ENCODE peak calls at places on chromosomes 1 and 21, in seven cellular contexts. C is H1, V is GM12878, K is HCT116, P is SK-N-SH, B is HepG2, J is K562. Y is an unnamed sample.

GRCh38 chr1:22611530-22611947 is 24.9 kb upstream of the C1QA start:
- DNase-seq in C (peak), P (no peak), K (no peak), J (peak), B (peak), V (no peak), Y (peak)

GRCh38 chr1:5880630-5881405 is 111.4 kb downstream of the NPHP4 start:
- DNase-seq in J (no peak), V (no peak), P (no peak), K (no peak), C (no peak), B (no peak), Y (no peak)

GRCh38 chr1:28971980-28972771 is 57.8 kb downstream of the EPB41 start:
- DNase-seq in P (no peak), V (no peak), K (peak), B (no peak), C (no peak), J (no peak), Y (no peak)

GRCh38 chr1:24949331-24949881 is 19.3 kb upstream of the RUNX3 start:
- DNase-seq in V (no peak), B (peak), J (peak), C (no peak), P (no peak), K (no peak), Y (no peak)

GRCh38 chr1:48947761-48948537 is 171.3 kb upstream of the BEND5 start:
- DNase-seq in K (no peak), J (no peak), B (no peak), V (no peak), P (peak), C (peak), Y (no peak)

GRCh38 chr1:58266242-58266641 is 280.3 kb downstream of the OMA1 start:
- DNase-seq in J (no peak), C (no peak), P (no peak), K (no peak), V (no peak), B (no peak), Y (no peak)

GRCh38 chr1:212179394-212180076 is 105.7 kb upstream of the PPP2R5A start:
- DNase-seq in V (no peak), P (no peak), K (peak), C (no peak), J (peak), B (no peak), Y (no peak)

GRCh38 chr1:85198864-85199263 is 2.0 kb downstream of the SYDE2 start:
- DNase-seq in K (no peak), P (no peak), J (no peak), C (no peak), V (no peak), B (no peak), Y (no peak)

GRCh38 chr1:163980391-163980790 is 578.6 kb upstream of the PBX1 start:
- DNase-seq in P (no peak), J (no peak), K (no peak), B (no peak), C (no peak), V (no peak), Y (no peak)

GRCh38 chr1:224182057-224182865 is 779 bp upstream of the DEGS1 start:
- DNase-seq in B (no peak), K (no peak), C (no peak), P (no peak), V (peak), J (no peak), Y (peak)

GRCh38 chr1:43329995-43330751 is 7.4 kb upstream of the MPL start:
- DNase-seq in V (no peak), J (peak), P (no peak), B (no peak), K (no peak), C (no peak), Y (no peak)

GRCh38 chr21:34186119-34186719 is 112.8 kb downstream of the MRPS6 start:
- DNase-seq in C (no peak), B (no peak), K (no peak), J (peak), P (no peak), V (no peak), Y (no peak)

GRCh38 chr1:19153169-19153568 is 56.9 kb downstream of the UBR4 start:
- DNase-seq in B (no peak), P (no peak), C (no peak), V (no peak), K (no peak), J (no peak), Y (no peak)

GRCh38 chr1:19424651-19425570 is 60.4 kb downstream of the CAPZB start:
- DNase-seq in V (no peak), P (no peak), C (no peak), J (no peak), K (no peak), B (peak), Y (no peak)

GRCh38 chr1:51915958-51916357 is 37.4 kb upstream of the NRDC start:
- DNase-seq in K (no peak), B (no peak), J (no peak), P (no peak), V (no peak), C (no peak), Y (no peak)

GRCh38 chr1:235423214-235423652 is 56.0 kb downstream of the TBCE start:
- DNase-seq in P (no peak), V (peak), J (no peak), K (no peak), C (no peak), B (no peak), Y (no peak)

GRCh38 chr1:94580367-94581115 is 39.0 kb upstream of the F3 start:
- DNase-seq in J (no peak), C (no peak), B (peak), P (no peak), V (no peak), K (no peak), Y (no peak)

GRCh38 chr1:59100975-59101374 is 195.9 kb upstream of the FGGY start:
- DNase-seq in C (no peak), B (peak), V (no peak), P (no peak), J (no peak), K (no peak), Y (peak)

GRCh38 chr1:24707659-24708058 is 37.6 kb upstream of the CLIC4 start:
- DNase-seq in B (no peak), J (no peak), P (no peak), K (peak), V (no peak), C (no peak), Y (no peak)

GRCh38 chr1:28136636-28137613 is 39.6 kb downstream of the PTAFR start:
- DNase-seq in P (no peak), V (no peak), C (no peak), K (no peak), B (no peak), J (no peak), Y (no peak)

GRCh38 chr1:228865613-228866320 is 130.5 kb downstream of the RHOU start:
- DNase-seq in C (no peak), K (no peak), P (peak), V (no peak), B (no peak), J (no peak), Y (no peak)

GRCh38 chr21:44063151-44063912 is 43.9 kb upstream of the PWP2 start:
- DNase-seq in C (no peak), P (no peak), K (no peak), V (no peak), B (no peak), J (no peak), Y (no peak)

GRCh38 chr1:234216116-234216703 is 157.0 kb upstream of the COA6 start:
- DNase-seq in B (no peak), P (no peak), V (peak), J (no peak), K (no peak), C (no peak), Y (no peak)

GRCh38 chr1:246157516-246157915 is 349.6 kb downstream of the SMYD3 start:
- DNase-seq in J (no peak), B (no peak), V (no peak), P (no peak), K (no peak), C (no peak), Y (no peak)

GRCh38 chr1:222711319-222712252 is 705 bp downstream of the AIDA start:
- DNase-seq in J (peak), K (peak), V (no peak), C (peak), P (peak), B (peak), Y (peak)

GRCh38 chr1:41672173-41672572 is 187.7 kb upstream of the EDN2 start:
- DNase-seq in K (peak), P (no peak), J (peak), V (no peak), C (no peak), B (no peak), Y (peak)

GRCh38 chr1:11412166-11412565 is 66.8 kb upstream of the DISP3 start:
- DNase-seq in K (no peak), B (no peak), P (no peak), J (no peak), C (no peak), V (no peak), Y (no peak)

GRCh38 chr1:71031426-71031825 is 16.2 kb downstream of the PTGER3 start:
- DNase-seq in V (no peak), P (no peak), J (no peak), K (no peak), C (no peak), B (no peak), Y (no peak)

GRCh38 chr1:1115136-1115829 is 606 bp downstream of the C1orf159 start:
- DNase-seq in J (no peak), P (no peak), V (no peak), K (no peak), B (no peak), C (no peak), Y (peak)

GRCh38 chr1:1116701-1117468 is 996 bp upstream of the C1orf159 start:
- DNase-seq in B (no peak), V (no peak), K (no peak), P (peak), J (no peak), C (no peak), Y (no peak)

GRCh38 chr1:1112237-1112985 is 3.5 kb downstream of the C1orf159 start:
- DNase-seq in V (no peak), K (no peak), P (no peak), C (no peak), J (no peak), B (no peak), Y (no peak)

GRCh38 chr1:1115830-1116700 is at the start of gene C1orf159:
- DNase-seq in V (peak), C (peak), B (peak), P (peak), K (peak), J (peak), Y (peak)

DNA sequence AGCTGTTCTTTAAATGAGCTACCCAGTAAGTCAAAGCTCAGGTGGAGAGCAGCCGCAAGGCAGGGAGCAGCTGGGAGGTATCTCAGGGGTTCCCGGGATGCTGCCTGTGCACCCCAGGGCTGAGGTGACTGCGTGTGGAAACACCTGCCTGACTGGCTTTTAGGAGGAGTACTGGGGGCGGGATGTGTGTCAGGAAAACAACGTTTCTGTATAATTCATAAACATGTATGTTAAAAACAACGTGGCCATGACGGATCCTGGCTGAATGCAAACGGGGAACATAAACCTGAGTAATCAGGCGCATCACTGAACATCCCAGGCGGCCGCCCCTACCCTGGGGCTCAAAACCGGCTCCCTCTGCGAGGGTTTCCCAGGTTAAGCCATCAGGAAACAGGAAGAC is 1.5 kb downstream of the C1orf159 start:
- DNase-seq in C (no peak), V (no peak), B (no peak), J (no peak), P (no peak), K (no peak), Y (no peak)
- TF ChIP-seq JUND in C (no peak), V (no peak), B (no peak), J (no peak), P (no peak), K (no peak), Y (no peak)

GRCh38 chr1:3902546-3902945 is 2.5 kb upstream of the C1orf174 start:
- DNase-seq in K (no peak), C (no peak), J (no peak), B (no peak), P (no peak), V (no peak), Y (no peak)

GRCh38 chr1:3902111-3902511 is 2.0 kb upstream of the C1orf174 start:
- DNase-seq in B (no peak), J (no peak), P (no peak), K (no peak), C (no peak), V (no peak), Y (no peak)

GRCh38 chr1:3904006-3904842 is 4.2 kb upstream of the C1orf174 start:
- DNase-seq in P (no peak), J (no peak), K (no peak), V (no peak), B (no peak), C (no peak), Y (no peak)

GRCh38 chr1:3904843-3905185 is 4.7 kb upstream of the C1orf174 start:
- DNase-seq in K (no peak), J (no peak), B (peak), C (no peak), V (no peak), P (no peak), Y (no peak)

DNA sequence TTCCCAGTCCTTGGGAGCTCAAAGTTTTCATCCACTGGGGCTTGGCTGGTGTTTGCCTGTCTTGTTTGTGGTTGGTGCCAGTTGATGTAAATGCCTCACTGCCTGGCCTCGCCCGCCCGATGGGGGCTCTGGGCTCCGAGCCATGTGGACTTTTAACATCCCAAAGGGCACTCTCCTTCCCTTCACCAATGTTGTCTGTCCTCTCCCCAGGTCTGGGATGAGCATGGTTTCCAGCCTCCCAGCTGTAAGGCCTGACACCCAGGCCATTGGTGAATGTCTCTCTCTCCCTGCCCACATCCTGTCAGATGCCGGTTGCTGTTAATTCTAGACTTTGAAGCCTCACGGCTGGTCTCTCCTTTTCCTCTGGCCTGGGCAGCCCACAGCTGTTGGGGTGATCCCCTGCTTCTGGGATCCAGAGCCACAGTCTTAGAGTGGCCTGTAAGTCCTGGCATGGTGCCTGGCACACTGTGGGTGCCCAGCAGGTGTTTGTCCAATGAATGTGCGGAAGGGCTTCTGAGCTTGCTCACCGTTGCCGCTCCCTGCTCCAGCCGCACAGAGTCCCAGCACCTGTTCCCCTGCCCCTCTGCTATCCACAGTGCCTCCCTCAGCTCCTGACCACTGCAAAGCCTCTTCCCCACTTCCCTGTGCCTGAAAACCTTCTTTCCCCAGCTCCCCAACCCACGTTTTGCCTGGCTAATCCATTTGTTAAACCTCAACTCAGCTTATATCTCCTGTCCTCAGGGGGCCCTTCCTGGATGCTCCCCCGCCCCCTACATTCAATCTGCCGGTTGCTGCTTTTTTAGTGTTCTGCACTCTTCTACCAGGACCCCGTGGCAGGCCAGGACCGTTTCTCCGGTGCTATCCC is 3.3 kb upstream of the C1orf174 start:
- DNase-seq in K (no peak), P (no peak), V (no peak), C (no peak), J (no peak), B (peak), Y (no peak)
- TF ChIP-seq JUND in K (no peak), P (no peak), V (no peak), C (no peak), J (no peak), B (no peak), Y (no peak)

DNA sequence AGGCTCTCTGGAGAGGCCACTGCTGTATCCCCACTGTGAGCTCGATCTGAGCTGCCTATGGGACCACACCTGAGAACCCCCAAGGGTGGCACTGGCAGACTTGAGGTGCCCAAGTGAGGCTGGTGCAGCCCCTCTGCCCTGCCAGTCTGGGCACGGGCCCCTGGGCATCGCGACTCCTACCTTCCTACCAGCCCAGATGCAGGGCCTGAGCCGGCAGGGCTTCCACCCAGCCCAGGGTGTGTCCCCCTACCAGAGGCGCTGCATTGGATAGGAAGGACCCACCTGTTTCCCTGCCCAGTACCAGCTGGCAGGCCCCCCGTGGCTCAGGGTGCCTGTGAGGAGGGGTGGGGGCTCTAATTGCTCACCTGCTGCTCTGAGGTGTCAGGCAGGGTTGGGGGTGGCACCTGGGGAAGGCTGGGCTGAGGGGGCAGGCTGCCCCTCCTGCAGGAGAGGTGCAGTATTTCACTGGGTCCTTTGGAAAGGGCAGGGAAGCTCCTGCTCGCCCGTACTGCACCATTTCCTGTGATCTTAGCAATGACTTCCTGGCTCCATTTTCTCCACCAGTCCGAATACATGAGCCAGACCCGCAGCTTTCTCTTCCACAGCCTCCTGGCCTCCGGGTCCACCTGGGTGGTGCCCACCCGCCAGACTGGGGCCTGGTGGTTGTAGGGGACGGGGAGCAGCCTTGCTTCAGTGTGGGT is 11.8 kb downstream of the TP73 start:
- DNase-seq in V (no peak), J (no peak), P (no peak), K (no peak), C (no peak), B (no peak), Y (no peak)
- TF ChIP-seq JUND in V (no peak), J (no peak), P (no peak), K (no peak), C (no peak), B (no peak), Y (no peak)

DNA sequence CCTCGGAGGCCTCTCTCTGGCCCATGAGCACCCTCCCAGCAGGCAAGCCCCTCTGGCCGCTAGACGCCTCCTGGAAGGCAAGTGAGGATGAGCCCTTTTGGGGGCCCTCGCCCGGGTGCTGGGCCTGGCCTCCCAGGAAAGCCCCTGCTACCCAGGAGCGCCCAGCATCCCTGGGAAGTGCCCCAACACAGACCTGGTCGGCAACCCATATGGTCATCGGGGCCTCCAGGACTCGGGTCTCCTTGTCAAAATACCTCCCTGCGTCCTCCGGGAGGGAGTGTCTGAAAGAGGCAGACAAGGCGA is 21.0 kb upstream of the TMEM52 start:
- DNase-seq in J (no peak), K (no peak), P (peak), C (no peak), V (no peak), B (no peak), Y (no peak)
- TF ChIP-seq JUND in J (no peak), K (no peak), P (no peak), C (no peak), V (no peak), B (no peak), Y (no peak)

GRCh38 chr1:56798053-56798471 is 21.1 kb downstream of the FYB2 start:
- DNase-seq in B (no peak), K (no peak), J (no peak), P (no peak), V (no peak), C (no peak), Y (no peak)
- TF ChIP-seq JUND in B (no peak), K (no peak), J (no peak), P (no peak), V (no peak), C (no peak), Y (no peak)

DNA sequence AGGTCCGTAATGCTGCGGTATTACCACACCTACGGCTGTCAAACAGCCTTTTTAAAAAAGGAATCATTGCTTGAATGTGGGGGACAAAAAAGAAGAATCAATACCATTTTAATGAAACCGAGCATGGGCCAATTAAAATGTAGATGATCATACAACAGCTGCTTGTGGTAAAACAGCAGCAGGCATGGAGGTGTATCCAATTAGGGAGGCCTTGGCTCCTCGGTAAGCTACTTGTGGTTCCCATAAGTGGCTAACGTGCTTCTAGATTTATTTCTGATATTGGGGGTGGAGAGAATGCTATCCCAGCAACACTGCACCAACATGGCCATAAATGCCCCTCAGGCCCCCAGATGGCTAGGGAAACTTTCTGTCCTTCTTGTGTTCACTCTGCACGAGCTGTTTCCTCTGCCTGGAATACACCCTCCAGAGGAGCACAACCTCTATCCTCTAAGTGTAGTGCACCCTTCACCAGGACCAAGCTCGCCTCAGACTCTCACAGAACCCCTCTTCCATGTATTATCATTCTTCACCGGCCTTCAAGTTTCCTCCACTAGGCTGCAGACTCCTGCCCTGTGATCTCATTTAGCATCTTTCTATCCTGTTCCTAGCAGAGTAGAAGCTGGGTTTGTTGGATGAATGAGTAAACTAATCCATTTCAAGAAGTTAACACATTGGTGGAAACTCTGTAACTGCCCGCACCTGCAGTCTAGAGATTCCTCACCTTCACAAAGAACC is 1.6 kb downstream of the PTPN14 start:
- DNase-seq in K (no peak), J (no peak), V (no peak), C (no peak), P (no peak), B (no peak), Y (peak)
- TF ChIP-seq JUND in K (no peak), J (no peak), V (no peak), C (no peak), P (no peak), B (no peak), Y (no peak)

GRCh38 chr1:56074357-56074717 is 505.0 kb downstream of the PLPP3 start:
- DNase-seq in J (no peak), C (no peak), K (no peak), P (no peak), B (no peak), V (no peak), Y (no peak)
- TF ChIP-seq JUND in J (no peak), C (no peak), K (no peak), P (no peak), B (no peak), V (no peak), Y (no peak)

Y was measured in T47D.